ENCODE peak calls at places on chromosomes 6 and 20, in seven cellular contexts. R is B cell, Y is foreskin fibroblast, N is WTC11, S is fibroblast of pulmonary artery, I is psoas muscle, O is astrocyte of the spinal cord. W is an unnamed sample.

GRCh38 chr6:80143312-80143960 is 37.0 kb downstream of the BCKDHB start:
- DNase-seq in R (no peak), I (no peak), N (no peak), O (peak), Y (peak), S (peak), W (no peak)

GRCh38 chr6:41167173-41167963 is 4.5 kb upstream of the TREM2 start:
- DNase-seq in Y (peak), O (peak), S (peak), R (no peak), N (peak), I (no peak), W (peak)

GRCh38 chr20:49893242-49894072 is 21.9 kb downstream of the SPATA2 start:
- DNase-seq in O (no peak), I (no peak), Y (no peak), R (no peak), N (no peak), S (no peak), W (no peak)

GRCh38 chr20:50379049-50379990 is 130.9 kb upstream of the PTPN1 start:
- DNase-seq in N (no peak), Y (peak), I (peak), R (no peak), O (no peak), S (peak), W (no peak)

GRCh38 chr6:3929281-3929798 is 80.2 kb downstream of the FAM50B start:
- DNase-seq in R (no peak), I (peak), S (peak), O (no peak), Y (peak), N (no peak), W (no peak)

GRCh38 chr6:55886185-55886836 is 10.9 kb upstream of the BMP5 start:
- DNase-seq in O (peak), I (no peak), R (no peak), N (no peak), S (peak), Y (peak), W (no peak)

GRCh38 chr20:44967207-44967807 is 995 bp downstream of the STK4 start:
- DNase-seq in I (no peak), R (no peak), N (no peak), O (no peak), S (no peak), Y (no peak), W (no peak)

GRCh38 chr6:31393932-31394331 is 9.5 kb upstream of the MICA start:
- DNase-seq in Y (no peak), R (no peak), N (no peak), I (no peak), O (no peak), S (no peak), W (no peak)

GRCh38 chr6:111711476-111711875 is 105.8 kb upstream of the TRAF3IP2 start:
- DNase-seq in I (peak), O (no peak), Y (no peak), N (no peak), R (no peak), S (no peak), W (peak)

GRCh38 chr6:77786935-77787629 is 134.2 kb downstream of the MEI4 start:
- DNase-seq in R (no peak), Y (no peak), I (no peak), S (no peak), O (no peak), N (no peak), W (no peak)

GRCh38 chr6:99993533-99994251 is at the start of gene MCHR2:
- DNase-seq in Y (no peak), S (no peak), R (no peak), I (no peak), N (peak), O (no peak), W (no peak)

GRCh38 chr6:134074151-134074712 is 21.8 kb upstream of the SLC2A12 start:
- DNase-seq in Y (no peak), N (peak), R (no peak), S (peak), O (no peak), I (no peak), W (peak)

GRCh38 chr6:32393660-32394420 is 13.1 kb downstream of the BTNL2 start:
- DNase-seq in N (no peak), Y (no peak), R (no peak), I (no peak), O (no peak), S (peak), W (no peak)

GRCh38 chr20:22572023-22572422 is 12.3 kb downstream of the FOXA2 start:
- DNase-seq in O (no peak), R (no peak), Y (no peak), I (no peak), S (no peak), N (no peak), W (no peak)

GRCh38 chr6:82410151-82410621 is 46.6 kb downstream of the TPBG start:
- DNase-seq in R (no peak), N (no peak), O (peak), Y (peak), S (peak), I (no peak), W (no peak)

GRCh38 chr20:5148581-5148980 is 21.8 kb downstream of the CDS2 start:
- DNase-seq in I (no peak), Y (no peak), S (no peak), N (no peak), O (no peak), R (no peak), W (no peak)

GRCh38 chr6:56853541-56853940 is 101.4 kb upstream of the BEND6 start:
- DNase-seq in I (no peak), S (no peak), R (no peak), Y (no peak), O (no peak), N (no peak), W (no peak)

GRCh38 chr20:23008673-23009072 is 26.4 kb upstream of the SSTR4 start:
- DNase-seq in Y (no peak), R (no peak), I (no peak), O (no peak), S (no peak), N (no peak), W (no peak)

GRCh38 chr6:81614292-81614691 is 138.2 kb downstream of the TENT5A start:
- DNase-seq in Y (no peak), R (no peak), I (no peak), N (no peak), S (peak), O (peak), W (no peak)

GRCh38 chr6:107817784-107818183 is 6.3 kb downstream of the SCML4 start:
- DNase-seq in R (no peak), O (no peak), Y (no peak), I (no peak), N (no peak), S (no peak), W (no peak)

GRCh38 chr6:6003334-6004146 is 3.2 kb downstream of the NRN1 start:
- DNase-seq in O (peak), R (peak), Y (no peak), S (no peak), N (peak), I (peak), W (peak)

GRCh38 chr6:147390909-147391536 is 117.5 kb upstream of the SAMD5 start:
- DNase-seq in S (peak), N (no peak), I (no peak), R (no peak), O (peak), Y (peak), W (no peak)

GRCh38 chr6:118704911-118705310 is 53.5 kb upstream of the CEP85L start:
- DNase-seq in O (peak), R (no peak), Y (no peak), N (no peak), S (peak), I (no peak), W (no peak)

GRCh38 chr6:72675396-72675795 is 53.5 kb downstream of the KCNQ5 start:
- DNase-seq in O (no peak), Y (no peak), I (no peak), N (no peak), R (no peak), S (peak), W (no peak)

GRCh38 chr20:47524385-47524784 is 22.7 kb downstream of the NCOA3 start:
- DNase-seq in R (no peak), O (no peak), I (no peak), N (no peak), S (no peak), Y (no peak), W (no peak)

GRCh38 chr6:40342674-40343230 is 244.4 kb downstream of the LRFN2 start:
- DNase-seq in Y (no peak), N (no peak), I (no peak), O (no peak), S (no peak), R (no peak), W (no peak)

GRCh38 chr6:46815130-46815529 is 21.9 kb downstream of the MEP1A start:
- DNase-seq in Y (no peak), N (no peak), R (no peak), O (no peak), I (no peak), S (no peak), W (no peak)

GRCh38 chr6:109321752-109322151 is 60.5 kb downstream of the CD164 start:
- DNase-seq in R (no peak), N (no peak), I (no peak), O (no peak), Y (no peak), S (no peak), W (no peak)

GRCh38 chr20:2093200-2093781 is 8.3 kb upstream of the STK35 start:
- DNase-seq in Y (no peak), O (no peak), N (peak), S (peak), R (peak), I (no peak), W (no peak)

GRCh38 chr6:68640506-68640875 is 5.4 kb downstream of the ADGRB3 start:
- DNase-seq in N (no peak), R (no peak), I (no peak), S (no peak), Y (no peak), O (no peak), W (no peak)

GRCh38 chr6:148169701-148170100 is 172.9 kb upstream of the SASH1 start:
- DNase-seq in R (no peak), S (no peak), O (peak), I (no peak), Y (no peak), N (no peak), W (no peak)

GRCh38 chr20:57122481-57123138 is 143.8 kb downstream of the BMP7 start:
- DNase-seq in Y (no peak), R (no peak), O (no peak), N (no peak), S (no peak), I (no peak), W (no peak)

GRCh38 chr20:57582432-57583288 is 21.8 kb downstream of the PCK1 start:
- DNase-seq in Y (no peak), S (peak), R (no peak), O (peak), N (peak), I (no peak), W (peak)

GRCh38 chr6:90326404-90327057 is 29.9 kb upstream of the BACH2 start:
- DNase-seq in O (no peak), I (no peak), N (no peak), Y (no peak), R (no peak), S (no peak), W (no peak)

GRCh38 chr20:38161412-38161774 is 3.7 kb downstream of the TGM2 start:
- DNase-seq in I (no peak), O (no peak), R (no peak), Y (no peak), S (no peak), N (no peak), W (no peak)

GRCh38 chr6:147625946-147626345 is 117.5 kb downstream of the SAMD5 start:
- DNase-seq in N (no peak), O (no peak), S (no peak), I (no peak), Y (no peak), R (no peak), W (no peak)

GRCh38 chr20:41005361-41005729 is 23.3 kb upstream of the TOP1 start:
- DNase-seq in S (peak), O (peak), N (no peak), I (peak), R (no peak), Y (peak), W (no peak)

GRCh38 chr6:18117136-18117535 is 5.3 kb downstream of the NHLRC1 start:
- DNase-seq in Y (no peak), S (no peak), N (no peak), R (no peak), I (no peak), O (no peak), W (no peak)

DNA sequence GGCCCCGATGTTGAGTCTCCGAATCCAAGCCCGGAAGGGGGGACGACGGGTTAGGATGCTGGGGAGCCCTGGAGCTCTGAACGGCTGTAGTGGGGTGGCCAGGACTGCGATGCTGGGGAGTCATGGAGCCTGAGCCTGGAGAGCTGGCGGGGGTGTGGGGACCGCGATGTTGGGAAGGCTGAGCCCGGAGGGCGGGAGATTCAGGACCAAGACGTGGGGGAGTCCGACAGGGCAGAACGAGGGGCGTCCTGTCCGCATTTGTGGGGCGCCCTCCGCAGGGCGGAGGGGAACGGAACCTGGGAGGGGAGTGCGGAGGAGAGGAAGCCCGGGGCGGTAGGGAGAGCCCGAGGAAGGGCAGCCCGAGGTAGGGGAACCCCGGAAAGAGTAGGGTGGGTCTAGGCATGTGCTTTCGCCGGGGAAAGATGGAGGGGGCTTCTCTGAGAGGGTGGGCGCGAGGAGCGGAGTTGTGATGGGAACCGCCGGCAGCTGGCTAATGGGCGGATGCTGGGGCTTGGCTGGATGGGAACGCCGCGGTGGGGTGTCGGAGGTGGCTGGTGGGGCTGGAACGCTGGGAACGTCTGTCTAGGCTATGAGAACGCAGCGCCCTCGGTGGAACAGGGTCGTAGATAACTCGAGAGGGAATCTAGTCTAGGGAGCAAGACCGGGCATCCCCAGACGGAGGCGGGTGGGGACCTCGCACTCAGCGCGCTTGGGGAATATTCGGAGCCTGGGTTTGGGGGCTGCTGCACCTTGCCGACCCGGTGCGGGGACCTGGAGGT is 681 bp downstream of the PAQR8 start:
- DNase-seq in Y (no peak), R (peak), S (no peak), O (peak), I (peak), N (peak), W (peak)
- TF ChIP-seq CTCF in Y (peak), R (peak), S (no peak), O (peak), I (no peak), N (no peak), W (no peak)

GRCh38 chr6:106083618-106084017 is 2.5 kb upstream of the PRDM1 start:
- DNase-seq in N (no peak), S (no peak), I (no peak), O (no peak), Y (no peak), R (no peak), W (no peak)

GRCh38 chr6:106085984-106086832 is at the start of gene PRDM1:
- DNase-seq in N (peak), R (peak), S (peak), I (peak), O (peak), Y (peak), W (peak)

GRCh38 chr6:106085687-106085983 is 501 bp upstream of the PRDM1 start:
- DNase-seq in I (no peak), O (peak), S (no peak), R (no peak), Y (no peak), N (no peak), W (no peak)

GRCh38 chr6:106084106-106084963 is 1.8 kb upstream of the PRDM1 start:
- DNase-seq in Y (peak), R (peak), S (peak), O (peak), N (peak), I (peak), W (no peak)

GRCh38 chr6:106084973-106085686 is 1.0 kb upstream of the PRDM1 start:
- DNase-seq in Y (peak), S (peak), R (no peak), O (peak), I (no peak), N (no peak), W (no peak)
- TF ChIP-seq CTCF in Y (no peak), S (no peak), R (no peak), O (no peak), I (no peak), N (no peak), W (no peak)

GRCh38 chr6:160766657-160767018 is 64.6 kb downstream of the PLG start:
- DNase-seq in I (no peak), Y (no peak), O (no peak), N (no peak), R (no peak), S (no peak), W (no peak)

GRCh38 chr6:160768101-160768500 is 66.1 kb downstream of the PLG start:
- DNase-seq in I (no peak), Y (no peak), O (no peak), N (no peak), R (no peak), S (no peak), W (no peak)

GRCh38 chr6:160767019-160767646 is 65.1 kb downstream of the PLG start:
- DNase-seq in I (peak), Y (no peak), R (peak), O (peak), S (peak), N (peak), W (peak)

GRCh38 chr6:160765412-160765811 is 63.4 kb downstream of the PLG start:
- DNase-seq in Y (no peak), R (no peak), O (no peak), S (no peak), N (peak), I (no peak), W (no peak)

GRCh38 chr6:160767647-160768019 is 65.6 kb downstream of the PLG start:
- DNase-seq in S (no peak), R (no peak), Y (no peak), N (no peak), O (no peak), I (no peak), W (no peak)
- TF ChIP-seq CTCF in S (no peak), R (peak), Y (no peak), N (no peak), O (no peak), I (no peak), W (peak)

GRCh38 chr6:24600903-24601302 is 45.1 kb downstream of the KIAA0319 start:
- DNase-seq in I (no peak), O (no peak), N (peak), Y (no peak), R (no peak), S (no peak), W (no peak)
- TF ChIP-seq CTCF in I (no peak), O (no peak), N (peak), Y (no peak), R (no peak), S (no peak), W (peak)

GRCh38 chr6:48486876-48487275 is 375.9 kb upstream of the PTCHD4 start:
- DNase-seq in Y (no peak), N (no peak), O (no peak), S (no peak), I (no peak), R (no peak), W (no peak)

GRCh38 chr6:48486373-48486772 is 375.4 kb upstream of the PTCHD4 start:
- DNase-seq in O (no peak), Y (no peak), R (no peak), N (no peak), I (no peak), S (no peak), W (no peak)

GRCh38 chr6:48490658-48491057 is 379.7 kb upstream of the PTCHD4 start:
- DNase-seq in I (no peak), N (no peak), S (no peak), R (no peak), O (no peak), Y (no peak), W (no peak)
- TF ChIP-seq CTCF in I (no peak), N (no peak), S (no peak), R (no peak), O (no peak), Y (no peak), W (no peak)

GRCh38 chr20:24670981-24671380 is 201.6 kb downstream of the SYNDIG1 start:
- DNase-seq in N (no peak), Y (no peak), R (no peak), S (no peak), I (no peak), O (no peak), W (no peak)

GRCh38 chr20:24670341-24670821 is 201.0 kb downstream of the SYNDIG1 start:
- DNase-seq in I (no peak), S (no peak), N (no peak), R (no peak), Y (no peak), O (no peak), W (no peak)

GRCh38 chr20:24673678-24674570 is 204.5 kb downstream of the SYNDIG1 start:
- DNase-seq in I (no peak), S (peak), R (no peak), Y (peak), N (no peak), O (peak), W (no peak)

GRCh38 chr20:24672886-24673677 is 203.7 kb downstream of the SYNDIG1 start:
- DNase-seq in N (no peak), R (no peak), Y (peak), I (no peak), S (peak), O (peak), W (no peak)

GRCh38 chr20:24672181-24672880 is 202.9 kb downstream of the SYNDIG1 start:
- DNase-seq in Y (no peak), R (no peak), S (no peak), N (no peak), O (no peak), I (no peak), W (no peak)
- TF ChIP-seq CTCF in Y (no peak), R (no peak), S (no peak), N (no peak), O (no peak), I (no peak), W (no peak)

GRCh38 chr6:114344971-114345274 is 2.1 kb upstream of the HS3ST5 start:
- DNase-seq in Y (no peak), R (no peak), O (no peak), N (no peak), I (no peak), S (no peak), W (no peak)

GRCh38 chr6:114342086-114342825 is 567 bp downstream of the HS3ST5 start:
- DNase-seq in N (peak), S (no peak), O (no peak), Y (no peak), R (peak), I (peak), W (peak)

GRCh38 chr6:114344216-114344970 is 1.6 kb upstream of the HS3ST5 start:
- DNase-seq in N (no peak), S (no peak), R (no peak), I (no peak), Y (no peak), O (no peak), W (no peak)

GRCh38 chr6:114343782-114344144 is 940 bp upstream of the HS3ST5 start:
- DNase-seq in N (no peak), O (no peak), R (no peak), S (no peak), Y (no peak), I (no peak), W (no peak)

GRCh38 chr6:114342826-114343781 is at the start of gene HS3ST5:
- DNase-seq in Y (no peak), I (peak), R (peak), N (peak), S (peak), O (no peak), W (peak)
- TF ChIP-seq CTCF in Y (no peak), I (peak), R (no peak), N (peak), S (peak), O (peak), W (peak)

DNA sequence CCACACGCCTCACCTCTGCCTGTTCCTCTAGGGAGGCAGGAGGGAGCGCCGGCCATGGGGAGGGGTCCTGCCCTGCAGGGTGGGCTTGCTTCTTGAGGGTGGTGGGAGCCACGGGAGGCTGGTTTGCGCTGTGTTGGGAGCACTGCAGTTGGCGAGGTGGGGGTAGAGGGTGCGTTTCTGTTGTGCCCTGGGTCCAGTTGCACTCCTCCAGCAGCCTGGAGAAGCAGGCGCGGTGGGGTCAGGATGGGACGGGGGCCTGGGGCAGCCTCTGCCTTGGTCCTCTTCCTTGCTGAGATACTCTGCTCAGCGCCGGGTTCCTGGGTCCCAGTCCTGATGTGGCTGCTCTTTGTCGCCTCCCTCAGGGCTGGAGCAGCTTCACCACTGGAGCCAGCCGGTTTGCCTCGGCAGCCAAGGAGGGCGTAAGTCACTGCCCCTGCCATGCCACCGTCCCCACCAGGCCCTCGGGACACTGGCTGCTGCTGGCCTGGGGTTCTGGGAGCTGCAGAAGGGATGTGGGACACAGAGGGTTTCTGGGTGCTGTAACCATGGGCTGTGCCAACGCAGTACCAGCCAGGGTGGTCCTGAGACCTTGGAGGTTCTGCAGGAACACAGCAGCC is 8.4 kb downstream of the ARFGAP1 start:
- DNase-seq in I (no peak), O (no peak), N (peak), S (no peak), Y (no peak), R (no peak), W (no peak)
- TF ChIP-seq CTCF in I (no peak), O (peak), N (peak), S (peak), Y (peak), R (no peak), W (peak)

W was measured in neural crest cell.